ENCODE peak calls at places on chromosomes 4 and X, in seven cellular contexts. F is smooth muscle cell of the brain vasculature, V is T-helper 17 cell, R is SJSA1, Y is heart right ventricle, N is fibroblast of pulmonary artery, M is ureter. I is an unnamed sample.

GRCh38 chrX:24168807-24169206 is 19.3 kb downstream of the ZFX start:
- DNase-seq in R (no peak), N (no peak), M (no peak), F (no peak), Y (no peak), V (no peak), I (no peak)

GRCh38 chrX:137033774-137034507 is at the start of gene GPR101:
- DNase-seq in M (no peak), F (no peak), N (no peak), V (no peak), R (no peak), Y (no peak), I (no peak)

GRCh38 chr4:126678608-126679007 is 954.1 kb upstream of the INTU start:
- DNase-seq in Y (no peak), N (no peak), R (no peak), F (no peak), V (no peak), M (no peak), I (no peak)

GRCh38 chr4:71130827-71131603 is 137.6 kb downstream of the DCK start:
- DNase-seq in R (peak), Y (no peak), N (peak), F (peak), M (no peak), V (no peak), I (peak)

GRCh38 chr4:145130788-145131398 is 32.8 kb downstream of the ABCE1 start:
- DNase-seq in F (no peak), M (no peak), Y (no peak), R (peak), N (peak), V (no peak), I (no peak)

GRCh38 chrX:12825801-12826200 is 34.6 kb downstream of the PRPS2 start:
- DNase-seq in V (no peak), Y (no peak), R (peak), N (peak), M (no peak), F (no peak), I (no peak)

GRCh38 chr4:106380179-106380578 is 11.6 kb upstream of the GIMD1 start:
- DNase-seq in F (no peak), V (no peak), Y (no peak), M (no peak), R (no peak), N (no peak), I (no peak)

GRCh38 chrX:153516055-153516454 is 1.4 kb upstream of the ATP2B3 start:
- DNase-seq in F (no peak), R (no peak), N (no peak), V (no peak), M (no peak), Y (no peak), I (no peak)

GRCh38 chr4:111930658-111931057 is 214.6 kb upstream of the FAM241A start:
- DNase-seq in R (no peak), N (no peak), M (no peak), V (no peak), F (no peak), Y (no peak), I (no peak)

GRCh38 chr4:108702960-108703359 is 52.6 kb downstream of the OSTC start:
- DNase-seq in Y (no peak), R (peak), F (no peak), N (peak), V (no peak), M (no peak), I (no peak)

GRCh38 chr4:86898562-86898961 is 6.3 kb upstream of the C4orf36 start:
- DNase-seq in V (no peak), N (peak), Y (no peak), R (no peak), F (no peak), M (no peak), I (no peak)

GRCh38 chr4:7024336-7024890 is 18.8 kb upstream of the TADA2B start:
- DNase-seq in N (no peak), M (no peak), V (no peak), R (no peak), F (no peak), Y (no peak), I (no peak)

GRCh38 chr4:73664470-73664869 is 44.2 kb upstream of the RASSF6 start:
- DNase-seq in F (no peak), V (no peak), N (no peak), M (no peak), Y (no peak), R (no peak), I (no peak)

GRCh38 chr4:153513596-153513995 is 47.4 kb downstream of the TMEM131L start:
- DNase-seq in V (no peak), Y (no peak), M (no peak), F (no peak), N (peak), R (peak), I (peak)

GRCh38 chrX:121245763-121246162 is 198.4 kb downstream of the GLUD2 start:
- DNase-seq in V (no peak), F (no peak), M (no peak), R (no peak), N (no peak), Y (no peak), I (no peak)

GRCh38 chr4:45004326-45004725 is 278.0 kb upstream of the GNPDA2 start:
- DNase-seq in Y (no peak), R (no peak), M (no peak), V (no peak), F (no peak), N (no peak), I (no peak)

GRCh38 chr4:154433543-154433942 is 58.1 kb downstream of the DCHS2 start:
- DNase-seq in F (no peak), Y (no peak), N (no peak), V (no peak), R (no peak), M (no peak), I (peak)

GRCh38 chrX:21963736-21964135 is 23.2 kb downstream of the SMS start:
- DNase-seq in V (no peak), M (no peak), R (no peak), N (peak), Y (no peak), F (no peak), I (no peak)

GRCh38 chr4:185280608-185281007 is 71.2 kb downstream of the SNX25 start:
- DNase-seq in M (no peak), Y (no peak), R (no peak), V (no peak), F (no peak), N (no peak), I (no peak)

GRCh38 chrX:15050395-15050794 is 177.2 kb downstream of the MOSPD2 start:
- DNase-seq in F (no peak), N (no peak), V (no peak), R (no peak), M (no peak), Y (no peak), I (no peak)

GRCh38 chr4:75142377-75142776 is 209.5 kb downstream of the PARM1 start:
- DNase-seq in F (no peak), N (no peak), R (no peak), M (no peak), V (no peak), Y (no peak), I (no peak)

GRCh38 chrX:7054219-7055206 is 93.0 kb upstream of the STS start:
- DNase-seq in M (no peak), N (no peak), Y (no peak), R (no peak), F (peak), V (no peak), I (no peak)

GRCh38 chr4:81541546-81541945 is 69.8 kb upstream of the RASGEF1B start:
- DNase-seq in N (no peak), Y (no peak), V (no peak), R (no peak), M (no peak), F (no peak), I (no peak)

I was measured in NCI-H226.